ENCODE peak calls at places on chromosome 1, in six cellular contexts. U is substantia nigra; C is germinal center; W is GM20000; G is activated CD4-positive, alpha-beta memory T cell treated with anti-CD3 and anti-CD28 coated beads for 36 hours; P is astrocyte of the spinal cord. T is an unnamed sample.

GRCh38 chr1:46581685-46582455 is 22.2 kb downstream of the MKNK1 start:
- DNase-seq in G (peak; percentile 32), U (no peak), W (no peak), P (peak; percentile 12), C (no peak), T (no peak)

GRCh38 chr1:22613226-22613918 is 23.1 kb upstream of the C1QA start:
- DNase-seq in C (no peak), U (no peak), W (no peak), G (no peak), P (no peak), T (no peak)

GRCh38 chr1:89727517-89728312 is 93.1 kb upstream of the LRRC8D start:
- DNase-seq in G (no peak), U (no peak), C (no peak), W (no peak), P (no peak), T (no peak)

GRCh38 chr1:77279929-77280328 is 1.9 kb upstream of the AK5 start:
- DNase-seq in U (no peak), W (no peak), P (no peak), G (no peak), C (no peak), T (no peak)

GRCh38 chr1:202283991-202284390 is 57.7 kb downstream of the UBE2T start:
- DNase-seq in G (no peak), U (no peak), C (no peak), W (no peak), P (peak; percentile 68), T (no peak)

GRCh38 chr1:246689409-246689997 is 34.7 kb upstream of the SCCPDH start:
- DNase-seq in W (peak; percentile 89), G (peak; percentile 56), C (peak; percentile 89), U (no peak), P (peak; percentile 70), T (peak; percentile 24)

GRCh38 chr1:44854985-44855384 is 11.9 kb upstream of the PTCH2 start:
- DNase-seq in P (no peak), C (no peak), G (no peak), W (no peak), U (no peak), T (no peak)

GRCh38 chr1:23529146-23530088 is 1.6 kb downstream of the E2F2 start:
- DNase-seq in G (peak; percentile 32), C (no peak), W (no peak), P (no peak), U (no peak), T (no peak)

GRCh38 chr1:41619511-41620364 is 135.3 kb upstream of the EDN2 start:
- DNase-seq in W (no peak), P (no peak), C (no peak), G (no peak), U (no peak), T (no peak)

GRCh38 chr1:230276401-230276800 is 149.7 kb downstream of the PGBD5 start:
- DNase-seq in U (no peak), G (peak; percentile 4), P (no peak), W (no peak), C (no peak), T (no peak)